ENCODE peak calls at places on chromosomes 13 and 19, in nine cellular contexts. B is right lobe of liver, C is adrenal gland, H is IMR-90, T is heart left ventricle, I is Peyer's patch, A is ovary, G is uterus, J is tibial nerve. N is an unnamed sample.

GRCh38 chr13:110812111-110812868 is 98.8 kb downstream of the ING1 start:
- DNase-seq in I (no peak), C (no peak), J (no peak), A (no peak), T (no peak), G (no peak), H (no peak), B (no peak), N (peak)

GRCh38 chr13:111948281-111948680 is 118.7 kb upstream of the SOX1 start:
- DNase-seq in C (no peak), B (no peak), I (no peak), J (no peak), T (no peak), H (no peak), G (no peak), A (no peak), N (peak)

GRCh38 chr13:39559838-39560237 is 43.2 kb downstream of the LHFPL6 start:
- DNase-seq in T (no peak), I (no peak), C (no peak), B (no peak), H (no peak), J (no peak), A (no peak), G (no peak), N (no peak)

GRCh38 chr19:7494416-7495098 is 5.7 kb upstream of the PEX11G start:
- DNase-seq in A (peak), I (no peak), C (peak), J (peak), T (peak), B (peak), H (no peak), G (no peak), N (no peak)

GRCh38 chr13:22076658-22077057 is 405.8 kb downstream of the FGF9 start:
- DNase-seq in A (no peak), T (no peak), B (no peak), G (no peak), J (no peak), I (no peak), H (no peak), C (no peak), N (no peak)

GRCh38 chr19:23436944-23437343 is 41.7 kb upstream of the ZNF91 start:
- DNase-seq in G (no peak), J (no peak), H (no peak), I (no peak), B (no peak), C (no peak), T (no peak), A (no peak), N (peak)

GRCh38 chr13:20411638-20412342 is 113.9 kb downstream of the CRYL1 start:
- DNase-seq in J (no peak), C (no peak), I (peak), T (no peak), B (no peak), G (no peak), H (no peak), A (no peak), N (peak)

GRCh38 chr13:97125810-97126738 is 96.1 kb upstream of the MBNL2 start:
- DNase-seq in B (no peak), T (no peak), H (peak), G (peak), C (peak), J (no peak), I (no peak), A (peak), N (peak)

GRCh38 chr13:28494861-28495585 is at the start of gene FLT1:
- DNase-seq in B (peak), J (no peak), A (peak), C (peak), T (peak), H (peak), G (peak), I (no peak), N (peak)

GRCh38 chr19:5718579-5719273 is 1.2 kb downstream of the LONP1 start:
- DNase-seq in C (peak), J (no peak), I (no peak), T (no peak), B (no peak), G (no peak), H (peak), A (no peak), N (no peak)

GRCh38 chr13:113843864-113844556 is 19.9 kb downstream of the GAS6 start:
- DNase-seq in I (peak), H (no peak), T (no peak), J (no peak), A (no peak), G (peak), C (peak), B (peak), N (no peak)
- TF ChIP-seq CTCF in I (no peak), H (no peak), T (no peak), J (no peak), A (no peak), G (no peak), C (no peak), B (no peak), N (no peak)

GRCh38 chr13:34967851-34968562 is 25.9 kb downstream of the NBEA start:
- DNase-seq in I (no peak), J (no peak), A (no peak), G (no peak), T (no peak), C (no peak), H (no peak), B (no peak), N (no peak)

GRCh38 chr13:34971473-34971872 is 29.4 kb downstream of the NBEA start:
- DNase-seq in B (no peak), G (no peak), C (no peak), I (no peak), H (no peak), J (no peak), A (no peak), T (no peak), N (no peak)

GRCh38 chr13:34970961-34971360 is 28.9 kb downstream of the NBEA start:
- DNase-seq in A (no peak), G (no peak), I (no peak), J (no peak), B (no peak), T (no peak), H (no peak), C (no peak), N (no peak)
- TF ChIP-seq POLR2A in A (no peak), G (no peak), I (no peak), J (no peak), B (no peak), T (no peak), H (no peak), C (no peak), N (no peak)

GRCh38 chr13:29679357-29680050 is 84.0 kb upstream of the SLC7A1 start:
- DNase-seq in T (peak), H (no peak), I (peak), J (no peak), G (no peak), C (peak), A (peak), B (peak), N (no peak)

GRCh38 chr13:29688193-29688592 is 92.7 kb upstream of the SLC7A1 start:
- DNase-seq in T (no peak), A (no peak), J (no peak), G (no peak), H (no peak), B (no peak), C (no peak), I (no peak), N (no peak)

GRCh38 chr13:29681859-29682258 is 86.4 kb upstream of the SLC7A1 start:
- DNase-seq in T (no peak), H (no peak), J (no peak), B (no peak), C (no peak), I (no peak), A (no peak), G (no peak), N (no peak)

GRCh38 chr13:29684441-29684840 is 89.0 kb upstream of the SLC7A1 start:
- DNase-seq in T (no peak), G (no peak), A (no peak), B (no peak), I (no peak), H (peak), C (no peak), J (no peak), N (no peak)

GRCh38 chr13:29683041-29683440 is 87.6 kb upstream of the SLC7A1 start:
- DNase-seq in G (no peak), T (no peak), C (no peak), I (no peak), J (no peak), H (no peak), A (no peak), B (no peak), N (no peak)
- H3K4me3 ChIP-seq in G (no peak), T (no peak), C (no peak), I (no peak), J (no peak), H (no peak), A (no peak), B (no peak), N (no peak)

GRCh38 chr13:62119739-62120700 is 704.4 kb upstream of the PCDH20 start:
- DNase-seq in B (no peak), J (no peak), A (no peak), H (peak), I (no peak), C (no peak), T (no peak), G (no peak), N (no peak)
- TF ChIP-seq CTCF in B (peak), J (peak), A (no peak), H (peak), I (no peak), C (peak), T (peak), G (no peak), N (no peak)

GRCh38 chr19:44212250-44212864 is at the start of gene ZNF227:
- DNase-seq in J (peak), H (peak), G (peak), T (peak), A (peak), I (peak), C (peak), B (peak), N (peak)
- TF ChIP-seq POLR2A in J (peak), H (peak), G (peak), T (peak), A (peak), I (no peak), C (peak), B (no peak), N (no peak)

GRCh38 chr19:54430306-54431254 is 15.3 kb downstream of the TTYH1 start:
- DNase-seq in H (no peak), G (no peak), A (no peak), C (peak), J (no peak), B (no peak), T (peak), I (peak), N (no peak)
- H3K4me3 ChIP-seq in H (peak), G (peak), A (peak), C (no peak), J (peak), B (no peak), T (peak), I (peak), N (no peak)

DNA sequence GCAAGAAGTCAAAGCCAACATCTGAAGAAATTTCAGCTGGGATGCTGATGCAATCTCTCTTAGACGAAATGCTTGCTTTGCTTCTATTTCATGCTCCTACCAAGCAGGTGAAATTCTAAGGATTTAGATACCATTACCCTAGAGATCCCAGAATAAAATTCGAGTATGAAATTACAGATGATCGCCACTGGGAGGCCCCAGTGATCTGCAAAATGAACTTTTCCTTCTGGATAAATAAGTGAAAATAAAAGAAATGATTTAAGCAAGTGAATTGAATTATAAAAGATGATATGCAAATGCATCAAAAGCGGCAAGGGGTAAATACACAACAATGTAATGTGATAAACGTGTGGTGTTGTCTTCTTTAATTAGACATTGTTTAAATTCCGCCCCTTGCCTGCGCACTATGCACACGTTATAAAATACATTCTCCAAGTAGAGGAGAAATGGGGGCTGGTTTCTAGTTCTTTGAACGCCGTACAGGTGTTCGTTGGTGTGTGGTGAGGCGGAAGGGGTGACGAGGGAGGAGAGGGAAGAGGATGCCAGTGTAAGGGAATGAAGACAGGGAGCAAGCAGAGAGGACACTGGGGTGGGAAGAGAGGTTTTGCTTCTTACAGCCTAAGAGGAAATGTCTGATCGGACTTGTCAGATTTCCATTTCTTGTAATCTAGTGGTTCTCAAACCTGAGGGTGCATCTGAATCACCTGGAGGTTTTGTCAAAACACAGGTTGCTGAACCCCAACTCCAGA is 58.0 kb downstream of the ERCC5 start:
- DNase-seq in J (no peak), B (no peak), T (no peak), G (no peak), I (no peak), C (no peak), A (no peak), H (peak), N (no peak)
- TF ChIP-seq CTCF in J (no peak), B (peak), T (peak), G (no peak), I (no peak), C (peak), A (no peak), H (peak), N (no peak)

DNA sequence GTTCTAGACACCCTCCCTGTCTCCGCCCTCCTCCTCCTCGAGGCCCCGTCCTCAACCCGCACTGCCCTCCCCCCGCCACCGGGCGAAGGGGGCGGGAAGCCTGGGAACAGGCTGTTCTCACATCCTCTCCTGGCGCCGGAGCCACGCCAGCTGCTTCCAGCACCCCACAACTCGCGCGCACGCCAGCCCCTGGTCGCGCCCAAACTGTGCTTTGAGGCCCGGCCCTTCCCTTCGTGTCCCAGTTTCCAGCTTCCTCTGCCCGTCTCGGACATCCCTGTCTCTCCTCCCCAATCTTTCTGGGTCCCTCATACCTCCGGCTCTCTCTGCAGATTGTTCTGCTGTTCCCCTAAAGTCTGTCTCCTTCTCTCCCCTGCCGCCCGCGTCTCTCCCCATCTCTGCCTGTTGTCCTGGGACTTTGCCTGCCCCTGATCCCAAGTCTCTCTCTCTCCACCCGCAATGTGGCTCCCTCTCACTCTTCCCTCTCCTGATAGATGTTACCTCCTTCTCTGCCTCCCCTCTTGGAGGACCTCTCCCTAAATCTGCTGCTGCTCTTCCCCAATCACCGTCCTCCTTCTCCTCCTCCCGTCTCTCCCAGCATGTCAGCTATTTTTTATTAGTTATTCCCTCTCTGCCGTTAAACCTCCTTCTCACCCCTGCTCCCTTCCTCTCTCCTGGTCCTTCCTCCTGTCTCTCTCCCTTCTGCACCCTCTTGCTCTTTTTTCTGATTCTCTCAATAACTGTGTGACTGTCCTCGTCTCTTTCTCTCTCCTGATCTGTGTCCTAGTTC is 14.2 kb downstream of the DPF1 start:
- DNase-seq in A (peak), J (peak), H (peak), G (peak), C (peak), T (peak), I (peak), B (no peak), N (peak)
- TF ChIP-seq POLR2A in A (no peak), J (peak), H (no peak), G (peak), C (peak), T (no peak), I (no peak), B (no peak), N (no peak)

GRCh38 chr19:19230999-19231398 is 19.2 kb downstream of the NCAN start:
- DNase-seq in T (no peak), B (no peak), C (no peak), H (no peak), I (no peak), A (no peak), J (no peak), G (no peak), N (no peak)
- H3K4me3 ChIP-seq in T (no peak), B (no peak), C (no peak), H (no peak), I (no peak), A (no peak), J (no peak), G (no peak), N (no peak)